ENCODE peak calls at places on chromosomes 16 and 17, in six cellular contexts. G is RWPE1, B is prostate gland, Q is left ventricle myocardium inferior, X is progenitor cell of endocrine pancreas, Z is HuH-7.5. C is an unnamed sample.

GRCh38 chr16:73025506-73026131 is 22.3 kb downstream of the ZFHX3 start:
- DNase-seq in G (no peak), Q (no peak), B (no peak), Z (no peak), X (no peak), C (peak)

GRCh38 chr17:75774471-75774987 is 9.5 kb upstream of the GALK1 start:
- DNase-seq in G (no peak), B (no peak), X (no peak), Q (no peak), Z (no peak), C (no peak)

GRCh38 chr17:42163113-42163512 is 8.3 kb upstream of the RAB5C start:
- DNase-seq in Z (no peak), G (no peak), Q (no peak), X (no peak), B (no peak), C (no peak)

GRCh38 chr17:1244606-1245012 is 25.6 kb upstream of the BHLHA9 start:
- DNase-seq in G (no peak), B (no peak), Z (no peak), Q (no peak), X (no peak), C (no peak)

GRCh38 chr16:67961551-67961957 is 6.9 kb downstream of the SLC12A4 start:
- DNase-seq in G (peak), B (peak), X (no peak), Q (no peak), Z (no peak), C (no peak)

GRCh38 chr16:55125818-55126385 is 195.2 kb downstream of the IRX5 start:
- DNase-seq in B (no peak), Q (no peak), X (no peak), Z (no peak), G (no peak), C (no peak)

GRCh38 chr17:81222906-81223757 is at the start of gene CEP131:
- DNase-seq in B (peak), Z (peak), X (peak), Q (peak), G (peak), C (peak)

GRCh38 chr16:2048116-2048543 is 345 bp downstream of the TSC2 start:
- DNase-seq in B (no peak), G (no peak), X (no peak), Q (no peak), Z (no peak), C (no peak)

GRCh38 chr16:1300664-1301476 is 8.6 kb upstream of the UBE2I start:
- DNase-seq in Q (peak), X (peak), G (no peak), B (peak), Z (peak), C (peak)

GRCh38 chr17:80286638-80286960 is 25.9 kb downstream of the RNF213 start:
- DNase-seq in Q (no peak), Z (no peak), X (no peak), G (no peak), B (no peak), C (no peak)

GRCh38 chr17:65542595-65542994 is 18.9 kb downstream of the AXIN2 start:
- DNase-seq in B (no peak), Q (no peak), Z (no peak), X (no peak), G (no peak), C (no peak)

GRCh38 chr17:82775033-82775823 is 23.4 kb downstream of the TBCD start:
- DNase-seq in Z (peak), Q (peak), G (peak), X (peak), B (peak), C (peak)

GRCh38 chr17:76254275-76254674 is 10.9 kb upstream of the UBALD2 start:
- DNase-seq in Q (no peak), B (no peak), Z (no peak), G (no peak), X (no peak), C (no peak)

GRCh38 chr16:57539072-57539796 is 2.9 kb upstream of the CCDC102A start:
- DNase-seq in X (no peak), B (no peak), Z (no peak), G (no peak), Q (no peak), C (no peak)

GRCh38 chr17:73231363-73231762 is 30.3 kb downstream of the CPSF4L start:
- DNase-seq in G (peak), Z (peak), X (no peak), B (no peak), Q (no peak), C (peak)

GRCh38 chr16:52318259-52319008 is 228.5 kb downstream of the TOX3 start:
- DNase-seq in Q (no peak), G (no peak), Z (no peak), B (no peak), X (no peak), C (peak)

GRCh38 chr16:19001788-19002187 is 18.1 kb downstream of the TMC7 start:
- DNase-seq in X (no peak), Z (no peak), B (no peak), G (peak), Q (no peak), C (no peak)

GRCh38 chr16:31029272-31029671 is 4.1 kb upstream of the STX4 start:
- DNase-seq in G (no peak), X (no peak), Q (no peak), B (no peak), Z (no peak), C (no peak)

GRCh38 chr16:11560701-11561439 is 25.8 kb downstream of the LITAF start:
- DNase-seq in X (no peak), Z (no peak), Q (no peak), G (peak), B (no peak), C (peak)

GRCh38 chr17:71260366-71260765 is 860.5 kb upstream of the SOX9 start:
- DNase-seq in X (no peak), Q (no peak), G (no peak), B (no peak), Z (no peak), C (no peak)